ENCODE peak calls at places on chromosomes 7 and 10, in eight cellular contexts. One of them, this sample, is unnamed.

GRCh38 chr7:24917510-24918239 is 62.3 kb downstream of the OSBPL3 start:
- DNase-seq in spleen: no peak
- DNase-seq in choroid plexus epithelial cell: peak; percentile 88
- DNase-seq in body of pancreas: no peak
- DNase-seq in stimulated activated naive CD4-positive, alpha-beta T cell: no peak
- DNase-seq in nucleus accumbens: no peak
- DNase-seq in HFFc6: peak; percentile 78
- DNase-seq in brain microvascular endothelial cell: peak; percentile 72
- DNase-seq in this sample: no peak

GRCh38 chr10:99996934-99997648 is 12.7 kb downstream of the DNMBP start:
- DNase-seq in spleen: no peak
- DNase-seq in choroid plexus epithelial cell: peak; percentile 62
- DNase-seq in body of pancreas: no peak
- DNase-seq in stimulated activated naive CD4-positive, alpha-beta T cell: no peak
- DNase-seq in nucleus accumbens: no peak
- DNase-seq in HFFc6: peak; percentile 38
- DNase-seq in brain microvascular endothelial cell: no peak
- DNase-seq in this sample: no peak

GRCh38 chr7:137354361-137354760 is 10.8 kb upstream of the PTN start:
- DNase-seq in spleen: no peak
- DNase-seq in choroid plexus epithelial cell: peak; percentile 47
- DNase-seq in body of pancreas: peak; percentile 14
- DNase-seq in stimulated activated naive CD4-positive, alpha-beta T cell: no peak
- DNase-seq in nucleus accumbens: no peak
- DNase-seq in HFFc6: no peak
- DNase-seq in brain microvascular endothelial cell: peak; percentile 33
- DNase-seq in this sample: no peak

GRCh38 chr10:113527181-113527580 is 25.7 kb upstream of the HABP2 start:
- DNase-seq in spleen: no peak
- DNase-seq in choroid plexus epithelial cell: no peak
- DNase-seq in body of pancreas: no peak
- DNase-seq in stimulated activated naive CD4-positive, alpha-beta T cell: no peak
- DNase-seq in nucleus accumbens: no peak
- DNase-seq in HFFc6: no peak
- DNase-seq in brain microvascular endothelial cell: no peak
- DNase-seq in this sample: no peak

GRCh38 chr7:2018786-2019692 is 213.7 kb downstream of the MAD1L1 start:
- DNase-seq in spleen: peak; percentile 83
- DNase-seq in choroid plexus epithelial cell: peak; percentile 64
- DNase-seq in body of pancreas: peak; percentile 11
- DNase-seq in stimulated activated naive CD4-positive, alpha-beta T cell: no peak
- DNase-seq in nucleus accumbens: no peak
- DNase-seq in HFFc6: peak; percentile 82
- DNase-seq in brain microvascular endothelial cell: peak; percentile 54
- DNase-seq in this sample: peak; percentile 71

GRCh38 chr7:97390915-97391593 is 273.6 kb downstream of the SDHAF3 start:
- DNase-seq in spleen: no peak
- DNase-seq in choroid plexus epithelial cell: no peak
- DNase-seq in body of pancreas: no peak
- DNase-seq in stimulated activated naive CD4-positive, alpha-beta T cell: no peak
- DNase-seq in nucleus accumbens: no peak
- DNase-seq in HFFc6: no peak
- DNase-seq in brain microvascular endothelial cell: no peak
- DNase-seq in this sample: no peak

GRCh38 chr10:123390332-123390731 is 236.1 kb downstream of the BUB3 start:
- DNase-seq in spleen: no peak
- DNase-seq in choroid plexus epithelial cell: no peak
- DNase-seq in body of pancreas: no peak
- DNase-seq in stimulated activated naive CD4-positive, alpha-beta T cell: no peak
- DNase-seq in nucleus accumbens: no peak
- DNase-seq in HFFc6: no peak
- DNase-seq in brain microvascular endothelial cell: no peak
- DNase-seq in this sample: no peak

GRCh38 chr10:70334526-70335245 is 47.7 kb downstream of the LRRC20 start:
- DNase-seq in spleen: peak; percentile 65
- DNase-seq in choroid plexus epithelial cell: no peak
- DNase-seq in body of pancreas: no peak
- DNase-seq in stimulated activated naive CD4-positive, alpha-beta T cell: no peak
- DNase-seq in nucleus accumbens: no peak
- DNase-seq in HFFc6: no peak
- DNase-seq in brain microvascular endothelial cell: no peak
- DNase-seq in this sample: peak; percentile 28

GRCh38 chr10:104308439-104308903 is 29.8 kb downstream of the ITPRIP start:
- DNase-seq in spleen: no peak
- DNase-seq in choroid plexus epithelial cell: peak; percentile 37
- DNase-seq in body of pancreas: no peak
- DNase-seq in stimulated activated naive CD4-positive, alpha-beta T cell: no peak
- DNase-seq in nucleus accumbens: no peak
- DNase-seq in HFFc6: no peak
- DNase-seq in brain microvascular endothelial cell: no peak
- DNase-seq in this sample: peak; percentile 29

GRCh38 chr7:57404967-57405421 is 45.0 kb upstream of the ZNF716 start:
- DNase-seq in spleen: peak; percentile 64
- DNase-seq in choroid plexus epithelial cell: no peak
- DNase-seq in body of pancreas: no peak
- DNase-seq in stimulated activated naive CD4-positive, alpha-beta T cell: no peak
- DNase-seq in nucleus accumbens: no peak
- DNase-seq in HFFc6: no peak
- DNase-seq in brain microvascular endothelial cell: no peak
- DNase-seq in this sample: no peak

GRCh38 chr10:110075726-110076125 is 67.9 kb downstream of the ADD3 start:
- DNase-seq in spleen: no peak
- DNase-seq in choroid plexus epithelial cell: no peak
- DNase-seq in body of pancreas: no peak
- DNase-seq in stimulated activated naive CD4-positive, alpha-beta T cell: no peak
- DNase-seq in nucleus accumbens: no peak
- DNase-seq in HFFc6: no peak
- DNase-seq in brain microvascular endothelial cell: no peak
- DNase-seq in this sample: no peak

GRCh38 chr7:13797545-13797944 is 191.9 kb downstream of the ETV1 start:
- DNase-seq in spleen: no peak
- DNase-seq in choroid plexus epithelial cell: peak; percentile 38
- DNase-seq in body of pancreas: no peak
- DNase-seq in stimulated activated naive CD4-positive, alpha-beta T cell: no peak
- DNase-seq in nucleus accumbens: no peak
- DNase-seq in HFFc6: no peak
- DNase-seq in brain microvascular endothelial cell: no peak
- DNase-seq in this sample: no peak

GRCh38 chr7:122199171-122199570 is 55.1 kb upstream of the AASS start:
- DNase-seq in spleen: no peak
- DNase-seq in choroid plexus epithelial cell: peak; percentile 18
- DNase-seq in body of pancreas: peak; percentile 32
- DNase-seq in stimulated activated naive CD4-positive, alpha-beta T cell: no peak
- DNase-seq in nucleus accumbens: no peak
- DNase-seq in HFFc6: peak; percentile 22
- DNase-seq in brain microvascular endothelial cell: no peak
- DNase-seq in this sample: no peak

GRCh38 chr7:22890773-22891172 is 68.1 kb upstream of the TOMM7 start:
- DNase-seq in spleen: no peak
- DNase-seq in choroid plexus epithelial cell: no peak
- DNase-seq in body of pancreas: no peak
- DNase-seq in stimulated activated naive CD4-positive, alpha-beta T cell: no peak
- DNase-seq in nucleus accumbens: no peak
- DNase-seq in HFFc6: no peak
- DNase-seq in brain microvascular endothelial cell: no peak
- DNase-seq in this sample: no peak

GRCh38 chr10:130806426-130806825 is 505.1 kb downstream of the TCERG1L start:
- DNase-seq in spleen: no peak
- DNase-seq in choroid plexus epithelial cell: no peak
- DNase-seq in body of pancreas: no peak
- DNase-seq in stimulated activated naive CD4-positive, alpha-beta T cell: no peak
- DNase-seq in nucleus accumbens: no peak
- DNase-seq in HFFc6: no peak
- DNase-seq in brain microvascular endothelial cell: no peak
- DNase-seq in this sample: no peak

GRCh38 chr10:122286872-122287271 is 15.8 kb downstream of the BTBD16 start:
- DNase-seq in spleen: no peak
- DNase-seq in choroid plexus epithelial cell: peak; percentile 97
- DNase-seq in body of pancreas: no peak
- DNase-seq in stimulated activated naive CD4-positive, alpha-beta T cell: no peak
- DNase-seq in nucleus accumbens: peak; percentile 40
- DNase-seq in HFFc6: peak; percentile 39
- DNase-seq in brain microvascular endothelial cell: peak; percentile 93
- DNase-seq in this sample: peak; percentile 77

GRCh38 chr7:86600506-86601290 is 43.0 kb upstream of the GRM3 start:
- DNase-seq in spleen: peak; percentile 47
- DNase-seq in choroid plexus epithelial cell: no peak
- DNase-seq in body of pancreas: no peak
- DNase-seq in stimulated activated naive CD4-positive, alpha-beta T cell: no peak
- DNase-seq in nucleus accumbens: peak; percentile 52
- DNase-seq in HFFc6: no peak
- DNase-seq in brain microvascular endothelial cell: no peak
- DNase-seq in this sample: no peak

GRCh38 chr10:50540069-50540825 is 83.5 kb downstream of the SGMS1 start:
- DNase-seq in spleen: no peak
- DNase-seq in choroid plexus epithelial cell: no peak
- DNase-seq in body of pancreas: no peak
- DNase-seq in stimulated activated naive CD4-positive, alpha-beta T cell: no peak
- DNase-seq in nucleus accumbens: no peak
- DNase-seq in HFFc6: no peak
- DNase-seq in brain microvascular endothelial cell: no peak
- DNase-seq in this sample: no peak

GRCh38 chr7:117974891-117975290 is 101.7 kb upstream of the CTTNBP2 start:
- DNase-seq in spleen: no peak
- DNase-seq in choroid plexus epithelial cell: no peak
- DNase-seq in body of pancreas: no peak
- DNase-seq in stimulated activated naive CD4-positive, alpha-beta T cell: no peak
- DNase-seq in nucleus accumbens: no peak
- DNase-seq in HFFc6: no peak
- DNase-seq in brain microvascular endothelial cell: no peak
- DNase-seq in this sample: no peak

GRCh38 chr7:106365252-106366005 is 80.6 kb upstream of the NAMPT start:
- DNase-seq in spleen: peak; percentile 79
- DNase-seq in choroid plexus epithelial cell: peak; percentile 39
- DNase-seq in body of pancreas: peak; percentile 14
- DNase-seq in stimulated activated naive CD4-positive, alpha-beta T cell: no peak
- DNase-seq in nucleus accumbens: no peak
- DNase-seq in HFFc6: no peak
- DNase-seq in brain microvascular endothelial cell: no peak
- DNase-seq in this sample: no peak

GRCh38 chr10:70925377-70926214 is 37.2 kb upstream of the PCBD1 start:
- DNase-seq in spleen: peak; percentile 87
- DNase-seq in choroid plexus epithelial cell: peak; percentile 32
- DNase-seq in body of pancreas: peak; percentile 40
- DNase-seq in stimulated activated naive CD4-positive, alpha-beta T cell: peak; percentile 3
- DNase-seq in nucleus accumbens: peak; percentile 45
- DNase-seq in HFFc6: no peak
- DNase-seq in brain microvascular endothelial cell: no peak
- DNase-seq in this sample: no peak

GRCh38 chr10:23146069-23146657 is 45.9 kb upstream of the PTF1A start:
- DNase-seq in spleen: no peak
- DNase-seq in choroid plexus epithelial cell: no peak
- DNase-seq in body of pancreas: no peak
- DNase-seq in stimulated activated naive CD4-positive, alpha-beta T cell: no peak
- DNase-seq in nucleus accumbens: no peak
- DNase-seq in HFFc6: no peak
- DNase-seq in brain microvascular endothelial cell: no peak
- DNase-seq in this sample: no peak

GRCh38 chr10:50529660-50530059 is 94.1 kb downstream of the SGMS1 start:
- DNase-seq in spleen: no peak
- DNase-seq in choroid plexus epithelial cell: no peak
- DNase-seq in body of pancreas: no peak
- DNase-seq in stimulated activated naive CD4-positive, alpha-beta T cell: no peak
- DNase-seq in nucleus accumbens: no peak
- DNase-seq in HFFc6: no peak
- DNase-seq in brain microvascular endothelial cell: no peak
- DNase-seq in this sample: no peak

GRCh38 chr7:21722371-21722770 is 179.5 kb downstream of the DNAH11 start:
- DNase-seq in spleen: no peak
- DNase-seq in choroid plexus epithelial cell: peak; percentile 2
- DNase-seq in body of pancreas: no peak
- DNase-seq in stimulated activated naive CD4-positive, alpha-beta T cell: no peak
- DNase-seq in nucleus accumbens: no peak
- DNase-seq in HFFc6: no peak
- DNase-seq in brain microvascular endothelial cell: peak; percentile 6
- DNase-seq in this sample: no peak

GRCh38 chr7:30563326-30563942 is 31.2 kb upstream of the GARS1 start:
- DNase-seq in spleen: no peak
- DNase-seq in choroid plexus epithelial cell: peak; percentile 54
- DNase-seq in body of pancreas: no peak
- DNase-seq in stimulated activated naive CD4-positive, alpha-beta T cell: no peak
- DNase-seq in nucleus accumbens: no peak
- DNase-seq in HFFc6: peak; percentile 21
- DNase-seq in brain microvascular endothelial cell: peak; percentile 37
- DNase-seq in this sample: no peak

GRCh38 chr10:69332278-69333010 is 54.1 kb downstream of the HK1 start:
- DNase-seq in spleen: peak; percentile 29
- DNase-seq in choroid plexus epithelial cell: no peak
- DNase-seq in body of pancreas: no peak
- DNase-seq in stimulated activated naive CD4-positive, alpha-beta T cell: no peak
- DNase-seq in nucleus accumbens: no peak
- DNase-seq in HFFc6: no peak
- DNase-seq in brain microvascular endothelial cell: peak; percentile 74
- DNase-seq in this sample: no peak

GRCh38 chr10:26367771-26368170 is 70.4 kb upstream of the APBB1IP start:
- DNase-seq in spleen: no peak
- DNase-seq in choroid plexus epithelial cell: peak; percentile 1
- DNase-seq in body of pancreas: peak; percentile 12
- DNase-seq in stimulated activated naive CD4-positive, alpha-beta T cell: peak; percentile 4
- DNase-seq in nucleus accumbens: no peak
- DNase-seq in HFFc6: peak; percentile 12
- DNase-seq in brain microvascular endothelial cell: peak; percentile 7
- DNase-seq in this sample: no peak

GRCh38 chr7:141652691-141653090 is 49.3 kb downstream of the DENND11 start:
- DNase-seq in spleen: no peak
- DNase-seq in choroid plexus epithelial cell: no peak
- DNase-seq in body of pancreas: no peak
- DNase-seq in stimulated activated naive CD4-positive, alpha-beta T cell: no peak
- DNase-seq in nucleus accumbens: no peak
- DNase-seq in HFFc6: no peak
- DNase-seq in brain microvascular endothelial cell: no peak
- DNase-seq in this sample: no peak

GRCh38 chr10:118800920-118801319 is 46.1 kb upstream of the CACUL1 start:
- DNase-seq in spleen: peak; percentile 51
- DNase-seq in choroid plexus epithelial cell: peak; percentile 20
- DNase-seq in body of pancreas: no peak
- DNase-seq in stimulated activated naive CD4-positive, alpha-beta T cell: no peak
- DNase-seq in nucleus accumbens: no peak
- DNase-seq in HFFc6: peak; percentile 18
- DNase-seq in brain microvascular endothelial cell: no peak
- DNase-seq in this sample: no peak

GRCh38 chr7:116341222-116341907 is 131.0 kb downstream of the TES start:
- DNase-seq in spleen: no peak
- DNase-seq in choroid plexus epithelial cell: peak; percentile 56
- DNase-seq in body of pancreas: peak; percentile 18
- DNase-seq in stimulated activated naive CD4-positive, alpha-beta T cell: no peak
- DNase-seq in nucleus accumbens: no peak
- DNase-seq in HFFc6: no peak
- DNase-seq in brain microvascular endothelial cell: no peak
- DNase-seq in this sample: no peak

GRCh38 chr7:111730476-111731300 is 168.4 kb upstream of the IMMP2L start:
- DNase-seq in spleen: no peak
- DNase-seq in choroid plexus epithelial cell: peak; percentile 64
- DNase-seq in body of pancreas: no peak
- DNase-seq in stimulated activated naive CD4-positive, alpha-beta T cell: no peak
- DNase-seq in nucleus accumbens: no peak
- DNase-seq in HFFc6: peak; percentile 31
- DNase-seq in brain microvascular endothelial cell: no peak
- DNase-seq in this sample: no peak

GRCh38 chr10:123637326-123637880 is 28.8 kb upstream of the GPR26 start:
- DNase-seq in spleen: no peak
- DNase-seq in choroid plexus epithelial cell: no peak
- DNase-seq in body of pancreas: no peak
- DNase-seq in stimulated activated naive CD4-positive, alpha-beta T cell: no peak
- DNase-seq in nucleus accumbens: no peak
- DNase-seq in HFFc6: peak; percentile 95
- DNase-seq in brain microvascular endothelial cell: no peak
- DNase-seq in this sample: no peak

GRCh38 chr7:53638517-53638916 is 603.1 kb downstream of the POM121L12 start:
- DNase-seq in spleen: no peak
- DNase-seq in choroid plexus epithelial cell: no peak
- DNase-seq in body of pancreas: no peak
- DNase-seq in stimulated activated naive CD4-positive, alpha-beta T cell: no peak
- DNase-seq in nucleus accumbens: no peak
- DNase-seq in HFFc6: no peak
- DNase-seq in brain microvascular endothelial cell: no peak
- DNase-seq in this sample: no peak

GRCh38 chr10:79304479-79305087 is 42.7 kb upstream of the PPIF start:
- DNase-seq in spleen: no peak
- DNase-seq in choroid plexus epithelial cell: no peak
- DNase-seq in body of pancreas: no peak
- DNase-seq in stimulated activated naive CD4-positive, alpha-beta T cell: no peak
- DNase-seq in nucleus accumbens: no peak
- DNase-seq in HFFc6: no peak
- DNase-seq in brain microvascular endothelial cell: no peak
- DNase-seq in this sample: no peak